ENCODE peak calls at places on chromosomes 7 and 10, in four cellular contexts. J is A549, H is H1, R is HepG2. X is an unnamed sample.

GRCh38 chr10:76675951-76676587 is 961.5 kb downstream of the KCNMA1 start:
- DNase-seq in H (no peak), R (no peak), J (no peak), X (no peak)

GRCh38 chr10:65231148-65231547 is 1694.7 kb upstream of the LRRTM3 start:
- DNase-seq in H (no peak), J (no peak), R (no peak), X (no peak)

GRCh38 chr10:131000737-131001136 is 310.8 kb downstream of the TCERG1L start:
- DNase-seq in J (no peak), R (no peak), H (no peak), X (no peak)

GRCh38 chr10:69734797-69735468 is 66.8 kb upstream of the COL13A1 start:
- DNase-seq in J (no peak), H (no peak), R (no peak), X (no peak)

GRCh38 chr7:74256446-74257408 is 2.5 kb upstream of the RFC2 start:
- DNase-seq in J (no peak), H (no peak), R (no peak), X (no peak)

GRCh38 chr10:133608855-133609254 is 17.7 kb downstream of the FRG2B start:
- DNase-seq in H (no peak), R (no peak), J (peak; percentile 25), X (no peak)

GRCh38 chr10:75611081-75611971 is 179.9 kb downstream of the LRMDA start:
- DNase-seq in R (peak; percentile 36), H (no peak), J (no peak), X (no peak)

GRCh38 chr7:158424531-158424930 is 163.1 kb downstream of the PTPRN2 start:
- DNase-seq in J (no peak), R (no peak), H (no peak), X (no peak)

GRCh38 chr7:4020086-4020485 is 662.0 kb upstream of the FOXK1 start:
- DNase-seq in J (no peak), H (no peak), R (no peak), X (no peak)

GRCh38 chr7:1952169-1952760 is 280.5 kb downstream of the MAD1L1 start:
- DNase-seq in H (no peak), J (no peak), R (no peak), X (no peak)

GRCh38 chr10:91759581-91759986 is 38.6 kb upstream of the TNKS2 start:
- DNase-seq in R (no peak), J (peak; percentile 10), H (no peak), X (no peak)

GRCh38 chr7:75905785-75906604 is 9.0 kb upstream of the POR start:
- DNase-seq in H (no peak), J (peak; percentile 87), R (peak; percentile 97), X (no peak)

GRCh38 chr10:17075510-17075909 is 54.1 kb downstream of the CUBN start:
- DNase-seq in R (peak; percentile 18), H (no peak), J (peak; percentile 73), X (no peak)

GRCh38 chr10:17074548-17074860 is 55.1 kb downstream of the CUBN start:
- DNase-seq in J (no peak), R (no peak), H (no peak), X (no peak)

GRCh38 chr10:17076626-17077025 is 53.0 kb downstream of the CUBN start:
- DNase-seq in R (no peak), H (no peak), J (no peak), X (no peak)

GRCh38 chr10:17075975-17076374 is 53.6 kb downstream of the CUBN start:
- DNase-seq in R (no peak), J (no peak), H (no peak), X (no peak)

DNA sequence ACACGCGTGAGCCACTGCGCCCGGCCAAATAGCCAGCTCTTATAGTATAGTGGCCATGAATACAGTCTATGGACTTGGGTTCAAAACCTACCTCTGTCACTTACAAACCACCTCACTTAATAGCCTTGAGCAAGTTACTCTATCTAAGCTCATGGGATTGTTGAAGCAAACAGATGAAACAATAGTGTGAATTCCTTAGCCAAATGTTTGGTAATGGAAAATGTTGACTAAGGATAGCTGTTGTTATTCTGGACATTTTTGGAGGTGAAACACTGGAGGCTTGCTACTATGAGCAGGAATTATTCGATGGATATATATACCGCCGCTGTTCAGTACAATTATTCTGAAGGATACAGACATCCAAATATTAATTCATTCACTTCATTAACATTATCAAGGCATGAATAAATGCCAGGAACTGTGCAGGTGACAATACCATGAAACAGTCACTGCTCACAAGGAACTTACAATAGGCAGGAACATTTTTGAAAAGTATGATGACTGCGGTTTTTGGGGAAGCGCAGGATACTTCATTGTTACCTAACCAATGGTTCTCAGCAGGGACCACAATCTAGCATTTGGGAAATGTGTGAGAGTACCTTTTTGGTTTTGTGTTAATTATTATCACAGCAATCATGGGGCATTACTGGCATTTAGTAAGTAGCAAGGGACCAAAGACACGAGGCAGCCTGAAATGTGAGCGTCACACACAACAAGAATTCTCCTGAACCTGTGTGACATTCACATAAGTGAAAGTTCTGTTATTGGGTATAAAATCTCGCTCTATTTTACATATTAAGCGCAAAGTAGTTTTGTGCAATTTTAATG is 55.7 kb downstream of the CUBN start:
- DNase-seq in J (no peak), R (no peak), H (no peak), X (no peak)
- TF ChIP-seq RNF2 in J (no peak), R (no peak), H (no peak), X (no peak)

GRCh38 chr10:83769421-83769820 is 369.9 kb upstream of the GHITM start:
- DNase-seq in R (no peak), H (no peak), J (no peak), X (no peak)

GRCh38 chr10:83760142-83760541 is 379.2 kb upstream of the GHITM start:
- DNase-seq in J (no peak), H (peak; percentile 17), R (no peak), X (no peak)

GRCh38 chr10:83765711-83766110 is 373.6 kb upstream of the GHITM start:
- DNase-seq in R (no peak), H (no peak), J (peak; percentile 7), X (no peak)

DNA sequence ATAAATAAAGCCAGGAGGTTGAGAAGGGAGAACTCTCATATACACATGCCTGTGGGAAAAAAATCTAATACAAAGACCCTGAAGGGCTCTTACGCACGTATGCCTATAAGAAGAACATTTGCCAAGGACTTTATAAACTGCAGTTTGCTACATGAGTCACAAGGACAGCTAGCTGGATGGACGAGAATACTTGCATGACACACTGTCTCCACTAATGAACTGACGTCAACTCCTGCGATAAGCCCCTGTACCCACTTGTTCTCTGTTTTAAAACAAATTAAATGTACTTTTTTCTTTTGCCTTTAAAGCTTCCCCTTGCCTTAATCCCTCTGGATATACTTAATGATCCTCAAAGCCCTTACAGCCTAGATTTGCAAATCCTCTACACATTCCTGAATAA is 374.6 kb upstream of the GHITM start:
- DNase-seq in H (no peak), R (no peak), J (peak; percentile 37), X (no peak)
- TF ChIP-seq RNF2 in H (no peak), R (no peak), J (no peak), X (no peak)

GRCh38 chr7:130297628-130298027 is 4.7 kb downstream of the CPA4 start:
- DNase-seq in H (no peak), J (no peak), R (no peak), X (no peak)
- TF ChIP-seq RNF2 in H (no peak), J (no peak), R (no peak), X (no peak)

DNA sequence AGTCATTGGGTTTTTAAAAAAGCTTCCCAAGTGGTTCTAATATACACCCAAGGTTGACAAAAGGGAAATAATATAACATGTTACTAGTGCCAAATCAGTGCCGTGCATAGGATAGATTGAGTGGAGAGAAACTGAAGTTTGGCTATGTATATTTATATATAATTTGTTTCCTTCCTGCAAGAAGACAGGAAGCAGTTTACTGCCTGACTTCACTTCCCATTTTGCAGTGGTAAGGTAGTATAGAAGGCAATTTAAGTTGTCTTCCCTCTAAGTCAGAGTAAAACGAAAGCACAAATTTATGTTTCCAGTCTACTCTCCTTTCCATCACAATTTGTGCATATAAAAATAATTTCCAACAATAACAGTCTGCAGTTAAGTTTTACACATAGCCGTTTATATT is 3.4 kb upstream of the HYCC1 start:
- DNase-seq in J (no peak), H (no peak), R (no peak), X (no peak)
- TF ChIP-seq RNF2 in J (no peak), H (no peak), R (no peak), X (no peak)

GRCh38 chr7:21261627-21262564 is 166.0 kb upstream of the SP4 start:
- DNase-seq in H (peak; percentile 36), J (peak; percentile 48), R (peak; percentile 32), X (peak; percentile 22)
- TF ChIP-seq RNF2 in H (no peak), J (no peak), R (no peak), X (no peak)

GRCh38 chr10:129742742-129743550 is 221.1 kb downstream of the EBF3 start:
- DNase-seq in H (no peak), R (no peak), J (no peak), X (no peak)

GRCh38 chr10:129741978-129742741 is 221.9 kb downstream of the EBF3 start:
- DNase-seq in J (no peak), R (no peak), H (no peak), X (no peak)

GRCh38 chr10:129740532-129741279 is 223.4 kb downstream of the EBF3 start:
- DNase-seq in H (no peak), J (no peak), R (no peak), X (no peak)

GRCh38 chr10:129743738-129744133 is 220.3 kb downstream of the EBF3 start:
- DNase-seq in J (no peak), R (no peak), H (no peak), X (no peak)

GRCh38 chr10:129741280-129741977 is 222.6 kb downstream of the EBF3 start:
- DNase-seq in R (no peak), H (no peak), J (no peak), X (no peak)
- TF ChIP-seq RNF2 in R (no peak), H (no peak), J (no peak), X (no peak)